ENCODE peak calls at places on chromosomes 13 and 19, in five cellular contexts. D, N, Z, I and B are unnamed samples.

GRCh38 chr13:59888408-59888807 is 275.3 kb downstream of the DIAPH3 start:
- DNase-seq in D (no peak), N (no peak), Z (no peak), I (no peak), B (no peak)

GRCh38 chr13:37617162-37617561 is 18.6 kb upstream of the POSTN start:
- DNase-seq in D (no peak), N (no peak), Z (no peak), I (no peak), B (peak; percentile 65)

GRCh38 chr13:106197506-106197905 is 338.0 kb downstream of the EFNB2 start:
- DNase-seq in D (no peak), N (no peak), Z (no peak), I (no peak), B (no peak)

GRCh38 chr19:17021793-17022590 is 4.6 kb downstream of the CPAMD8 start:
- DNase-seq in D (no peak), N (no peak), Z (no peak), I (no peak), B (no peak)

GRCh38 chr13:86757236-86757978 is 913.8 kb upstream of the SLITRK5 start:
- DNase-seq in D (no peak), N (peak; percentile 0), Z (no peak), I (no peak), B (no peak)

GRCh38 chr19:35856001-35856400 is 710 bp upstream of the KIRREL2 start:
- DNase-seq in D (no peak), N (no peak), Z (no peak), I (no peak), B (no peak)

GRCh38 chr19:51788936-51789795 is 5.8 kb upstream of the FPR3 start:
- DNase-seq in D (no peak), N (no peak), Z (no peak), I (no peak), B (no peak)

GRCh38 chr19:19032420-19033175 is 719 bp downstream of the SUGP2 start:
- DNase-seq in D (peak; percentile 61), N (peak; percentile 22), Z (peak; percentile 64), I (no peak), B (peak; percentile 97)

GRCh38 chr19:2636897-2637683 is 65.4 kb downstream of the GNG7 start:
- DNase-seq in D (no peak), N (peak; percentile 34), Z (peak; percentile 68), I (no peak), B (peak; percentile 68)

GRCh38 chr19:44741841-44742352 is 6.6 kb upstream of the BCL3 start:
- DNase-seq in D (peak; percentile 95), N (peak; percentile 100), Z (no peak), I (peak; percentile 89), B (peak; percentile 97)

GRCh38 chr13:99218969-99219368 is 18.3 kb downstream of the UBAC2 start:
- DNase-seq in D (no peak), N (peak; percentile 60), Z (peak; percentile 48), I (no peak), B (no peak)

GRCh38 chr19:30587869-30588268 is 215.7 kb downstream of the ZNF536 start:
- DNase-seq in D (no peak), N (no peak), Z (no peak), I (no peak), B (no peak)

GRCh38 chr13:60572003-60572792 is 175.2 kb downstream of the TDRD3 start:
- DNase-seq in D (no peak), N (no peak), Z (no peak), I (peak; percentile 20), B (peak; percentile 49)

GRCh38 chr19:18735324-18735723 is 51.8 kb downstream of the CRTC1 start:
- DNase-seq in D (no peak), N (no peak), Z (no peak), I (no peak), B (no peak)

GRCh38 chr19:29836409-29836825 is 24.6 kb downstream of the CCNE1 start:
- DNase-seq in D (no peak), N (no peak), Z (no peak), I (no peak), B (no peak)

GRCh38 chr13:33323766-33324525 is 38.4 kb upstream of the STARD13 start:
- DNase-seq in D (no peak), N (no peak), Z (no peak), I (no peak), B (no peak)

GRCh38 chr19:40254714-40255418 is 28.4 kb upstream of the CCNP start:
- DNase-seq in D (no peak), N (peak; percentile 18), Z (no peak), I (no peak), B (no peak)

GRCh38 chr19:34136127-34136526 is 36.2 kb upstream of the LSM14A start:
- DNase-seq in D (no peak), N (no peak), Z (no peak), I (no peak), B (no peak)

GRCh38 chr13:97226788-97227627 is 4.9 kb downstream of the MBNL2 start:
- DNase-seq in D (no peak), N (peak; percentile 75), Z (peak; percentile 28), I (no peak), B (peak; percentile 42)

GRCh38 chr13:39575641-39576238 is 27.3 kb downstream of the LHFPL6 start:
- DNase-seq in D (no peak), N (no peak), Z (no peak), I (no peak), B (no peak)

GRCh38 chr13:34408635-34409034 is 533.4 kb upstream of the NBEA start:
- DNase-seq in D (no peak), N (no peak), Z (no peak), I (no peak), B (no peak)

GRCh38 chr13:77896536-77896935 is 22.1 kb downstream of the EDNRB start:
- DNase-seq in D (peak; percentile 16), N (no peak), Z (no peak), I (no peak), B (no peak)

DNA sequence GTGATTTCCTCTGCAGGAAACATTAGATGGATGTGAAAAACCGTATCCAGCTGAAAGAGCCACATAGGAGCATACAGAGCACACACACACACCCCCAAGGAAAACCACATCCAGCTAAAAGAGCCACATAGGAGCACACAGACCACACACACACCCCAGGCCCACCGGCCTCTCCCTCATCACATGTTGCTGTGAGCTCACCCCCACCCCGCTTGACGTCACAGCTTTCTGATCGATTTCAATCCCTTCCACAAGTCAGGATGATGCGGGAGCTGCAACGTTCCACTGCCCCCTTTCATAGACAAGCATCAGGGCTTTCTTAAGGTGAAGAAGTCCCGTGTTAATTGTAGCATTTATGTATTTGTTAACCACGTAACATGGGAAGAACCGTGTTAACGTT is 72.4 kb upstream of the SOX1 start:
- DNase-seq in D (no peak), N (no peak), Z (no peak), I (no peak), B (peak; percentile 52)
- H3K9me3 ChIP-seq in D (no peaks in the 10 kb centered on the region), N (no peaks in the 10 kb centered on the region), Z (no peaks in the 10 kb centered on the region), I (no peaks in the 10 kb centered on the region), B (peaks cover 21% of the 10 kb centered on the region)

DNA sequence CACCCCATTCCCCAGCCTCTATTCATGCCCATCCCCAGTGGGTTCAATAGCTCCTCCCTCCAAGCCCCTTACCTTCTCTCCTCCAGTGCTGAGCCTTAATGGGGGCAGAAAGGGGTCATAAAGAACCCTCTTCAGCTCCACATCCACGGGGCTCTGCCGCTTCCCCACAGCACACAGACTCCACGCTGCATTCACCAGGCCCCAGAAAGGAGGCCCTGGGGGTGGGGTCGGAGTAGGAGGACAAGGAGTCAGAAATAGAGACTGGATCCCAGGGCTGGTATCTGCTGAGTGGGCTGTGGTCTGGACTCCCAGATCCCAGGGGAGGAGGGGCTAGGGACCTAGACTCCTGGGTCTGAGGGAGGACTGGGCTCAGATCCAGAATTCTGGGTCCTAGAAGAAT is 1.6 kb downstream of the CA11 start:
- DNase-seq in D (no peak), N (no peak), Z (no peak), I (no peak), B (no peak)
- H3K4me3 ChIP-seq in D (no peak overlapping the region), N (no peak overlapping the region), Z (peak overlapping the region; percentile 98), I (no peak overlapping the region), B (no peak overlapping the region)

GRCh38 chr19:41870401-41870873 is 6.6 kb upstream of the CD79A start:
- DNase-seq in D (no peak), N (peak; percentile 81), Z (no peak), I (no peak), B (no peak)

GRCh38 chr19:41869374-41869955 is 7.6 kb upstream of the CD79A start:
- DNase-seq in D (no peak), N (no peak), Z (no peak), I (no peak), B (no peak)

GRCh38 chr19:41871573-41872383 is 5.3 kb upstream of the CD79A start:
- DNase-seq in D (no peak), N (peak; percentile 67), Z (peak; percentile 54), I (no peak), B (no peak)

GRCh38 chr19:41872775-41873647 is 4.1 kb upstream of the CD79A start:
- DNase-seq in D (no peak), N (peak; percentile 86), Z (peak; percentile 51), I (peak; percentile 53), B (peak; percentile 41)

DNA sequence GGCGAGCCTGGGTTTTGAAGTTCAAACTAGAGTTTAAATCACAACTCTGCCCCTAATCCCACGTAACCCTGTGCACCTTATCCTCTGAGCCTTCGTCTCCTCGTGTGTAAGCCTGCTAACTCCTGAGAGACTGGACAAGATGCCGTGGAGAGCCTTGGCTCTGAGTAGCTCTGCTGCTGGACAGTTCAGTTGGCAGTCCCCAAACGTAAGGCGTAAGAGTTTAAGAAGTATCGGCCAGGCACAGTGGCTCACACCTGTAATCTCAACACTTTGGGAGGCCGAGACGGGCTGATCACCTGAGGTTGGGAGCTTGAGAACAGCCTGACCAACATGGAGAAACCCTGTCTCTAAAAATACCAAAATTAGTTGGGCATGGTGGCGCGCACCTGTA is 4.7 kb upstream of the CD79A start:
- DNase-seq in D (no peak), N (no peak), Z (no peak), I (no peak), B (no peak)
- H3K4me1 ChIP-seq in D (peaks cover 18% of the 10 kb centered on the region), N (peaks cover 5% of the 10 kb centered on the region), Z (peaks cover 94% of the 10 kb centered on the region), I (peaks cover 7% of the 10 kb centered on the region), B (no peaks in the 10 kb centered on the region)

DNA sequence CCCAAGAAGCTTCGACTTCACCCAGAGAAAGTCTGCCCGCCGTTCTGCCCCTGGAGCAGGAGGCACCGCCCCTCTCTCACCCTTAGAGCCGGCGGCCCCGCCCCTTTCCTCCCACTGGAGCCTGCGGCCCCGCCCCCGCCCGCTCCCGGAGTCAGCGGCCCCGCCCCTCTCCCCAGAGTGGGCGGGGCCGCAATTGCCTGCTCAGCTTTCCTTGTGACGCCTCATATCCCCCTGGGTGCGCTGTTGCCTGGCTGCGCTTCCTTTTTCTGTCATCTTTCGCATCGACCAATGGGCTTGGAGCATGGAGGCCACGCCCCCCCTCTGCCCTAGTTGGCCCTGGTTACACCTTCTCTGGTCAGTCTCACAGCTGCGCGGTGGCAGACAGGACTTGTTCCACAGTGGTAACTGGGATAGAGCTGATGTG is 38.2 kb upstream of the ZNF492 start:
- DNase-seq in D (peak; percentile 50), N (no peak), Z (no peak), I (no peak), B (no peak)
- H3K9me3 ChIP-seq in D (no peaks in the 10 kb centered on the region), N (peaks cover 11% of the 10 kb centered on the region), Z (no peaks in the 10 kb centered on the region), I (no peaks in the 10 kb centered on the region), B (peaks cover 14% of the 10 kb centered on the region)

GRCh38 chr19:47790398-47790814 is 11.9 kb downstream of the SELENOW start:
- DNase-seq in D (peak; percentile 72), N (peak; percentile 71), Z (peak; percentile 76), I (peak; percentile 32), B (peak; percentile 15)

GRCh38 chr19:47781590-47782318 is 3.3 kb downstream of the SELENOW start:
- DNase-seq in D (peak; percentile 47), N (peak; percentile 21), Z (no peak), I (no peak), B (no peak)

DNA sequence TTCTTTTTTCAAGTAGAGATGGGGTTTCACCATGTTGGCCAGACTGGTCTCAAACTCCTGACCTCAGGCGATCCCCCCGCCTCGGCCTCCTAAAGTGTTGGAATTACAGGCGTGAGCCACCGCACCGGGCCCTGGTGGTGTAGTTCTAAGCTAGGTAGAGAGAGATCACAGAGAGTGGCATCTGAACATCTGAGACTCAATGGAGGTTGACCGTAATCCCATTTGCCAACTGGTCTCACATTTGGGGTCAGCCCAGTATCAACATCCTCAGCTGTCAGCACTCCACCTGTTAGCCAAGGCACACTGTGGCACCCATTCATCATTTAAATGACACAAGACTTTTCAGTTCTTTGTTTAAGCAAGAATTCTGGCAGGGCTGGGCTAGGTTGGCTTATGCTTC is 8.1 kb downstream of the SELENOW start:
- DNase-seq in D (no peak), N (no peak), Z (no peak), I (no peak), B (no peak)
- H3K4me3 ChIP-seq in D (no peak overlapping the region), N (no peak overlapping the region), Z (no peak overlapping the region), I (no peak overlapping the region), B (no peak overlapping the region)